ENCODE peak calls at places on chromosomes 16 and 17, in four cellular contexts. Y, N, Z and I are unnamed samples.

GRCh38 chr17:48856122-48856821 is 25.4 kb downstream of the CALCOCO2 start:
- DNase-seq in Y (no peak), N (no peak), Z (no peak), I (no peak)

GRCh38 chr17:33551075-33551474 is 258.0 kb upstream of the ASIC2 start:
- DNase-seq in Y (no peak), Z (no peak), N (no peak), I (no peak)

GRCh38 chr16:3131755-3132377 is 3.0 kb upstream of the ZNF213 start:
- DNase-seq in N (peak), Z (no peak), Y (no peak), I (no peak)

GRCh38 chr16:51268237-51268636 is 117.2 kb upstream of the SALL1 start:
- DNase-seq in Z (no peak), N (no peak), Y (no peak), I (no peak)

GRCh38 chr16:85753559-85753958 is 2.7 kb upstream of the C16orf74 start:
- DNase-seq in N (no peak), Y (no peak), Z (peak), I (no peak)

GRCh38 chr16:30761427-30761927 is 385 bp downstream of the CFAP119 start:
- DNase-seq in Y (no peak), N (no peak), Z (no peak), I (no peak)

GRCh38 chr16:17194190-17194780 is 276.5 kb downstream of the XYLT1 start:
- DNase-seq in N (peak), Z (peak), Y (peak), I (no peak)

GRCh38 chr16:22641030-22641671 is 130.5 kb downstream of the NPIPB5 start:
- DNase-seq in Z (no peak), N (peak), Y (no peak), I (no peak)

GRCh38 chr17:8470447-8471047 is 34.9 kb downstream of the NDEL1 start:
- DNase-seq in N (peak), Y (peak), Z (peak), I (no peak)

GRCh38 chr16:55249361-55249760 is 74.6 kb upstream of the IRX6 start:
- DNase-seq in Y (no peak), N (no peak), Z (no peak), I (no peak)

GRCh38 chr16:50152386-50152806 is 710 bp upstream of the TENT4B start:
- DNase-seq in Z (peak), Y (peak), N (peak), I (no peak)

GRCh38 chr16:11254913-11255736 is 879 bp downstream of the SOCS1 start:
- DNase-seq in Y (no peak), N (peak), Z (peak), I (no peak)

GRCh38 chr16:74556375-74556922 is 50.5 kb downstream of the GLG1 start:
- DNase-seq in N (peak), Z (no peak), Y (no peak), I (no peak)

GRCh38 chr17:74862108-74862901 is 2.6 kb upstream of the GRIN2C start:
- DNase-seq in Z (no peak), N (peak), Y (peak), I (no peak)

GRCh38 chr17:50908860-50909764 is 43.0 kb upstream of the TOB1 start:
- DNase-seq in N (no peak), Y (peak), Z (peak), I (no peak)

GRCh38 chr17:14205992-14206461 is 30.6 kb downstream of the CDRT15 start:
- DNase-seq in N (no peak), Y (peak), Z (peak), I (no peak)

GRCh38 chr16:6856578-6856977 is 476.1 kb upstream of the RBFOX1 start:
- DNase-seq in Y (no peak), N (no peak), Z (no peak), I (no peak)

GRCh38 chr17:21689604-21690003 is 2.7 kb upstream of the KCNJ18 start:
- DNase-seq in Y (no peak), Z (no peak), N (peak), I (peak)

GRCh38 chr16:4358831-4359561 is 7.9 kb upstream of the PAM16 start:
- DNase-seq in Y (peak), N (peak), Z (no peak), I (no peak)

GRCh38 chr17:80023261-80024205 is 12.1 kb downstream of the TBC1D16 start:
- DNase-seq in Y (no peak), N (no peak), Z (no peak), I (no peak)

GRCh38 chr17:77400445-77400870 is 259.7 kb downstream of the SEC14L1 start:
- DNase-seq in Z (no peak), Y (peak), N (no peak), I (no peak)

GRCh38 chr17:8875416-8875815 is 7.9 kb upstream of the PIK3R6 start:
- DNase-seq in Y (no peak), Z (no peak), N (no peak), I (no peak)

GRCh38 chr17:45233423-45233924 is 11.8 kb downstream of the FMNL1 start:
- DNase-seq in Y (no peak), N (no peak), Z (no peak), I (no peak)

GRCh38 chr16:89695086-89695874 is 6.2 kb downstream of the SPATA2L start:
- DNase-seq in Z (no peak), Y (no peak), N (no peak), I (no peak)

GRCh38 chr16:84144301-84144858 is 597 bp downstream of the HSDL1 start:
- DNase-seq in Y (peak), Z (peak), N (peak), I (no peak)

GRCh38 chr16:14280541-14280940 is 209.4 kb downstream of the MRTFB start:
- DNase-seq in Z (no peak), Y (no peak), N (no peak), I (no peak)

GRCh38 chr17:54968954-54969400 is 412 bp downstream of the STXBP4 start:
- DNase-seq in Y (peak), Z (peak), N (peak), I (no peak)

GRCh38 chr16:19389246-19389645 is 28.4 kb upstream of the TMC5 start:
- DNase-seq in Y (no peak), Z (peak), N (peak), I (no peak)

GRCh38 chr16:4370151-4370550 is 1.5 kb upstream of the VASN start:
- DNase-seq in N (no peak), Y (no peak), Z (no peak), I (no peak)

DNA sequence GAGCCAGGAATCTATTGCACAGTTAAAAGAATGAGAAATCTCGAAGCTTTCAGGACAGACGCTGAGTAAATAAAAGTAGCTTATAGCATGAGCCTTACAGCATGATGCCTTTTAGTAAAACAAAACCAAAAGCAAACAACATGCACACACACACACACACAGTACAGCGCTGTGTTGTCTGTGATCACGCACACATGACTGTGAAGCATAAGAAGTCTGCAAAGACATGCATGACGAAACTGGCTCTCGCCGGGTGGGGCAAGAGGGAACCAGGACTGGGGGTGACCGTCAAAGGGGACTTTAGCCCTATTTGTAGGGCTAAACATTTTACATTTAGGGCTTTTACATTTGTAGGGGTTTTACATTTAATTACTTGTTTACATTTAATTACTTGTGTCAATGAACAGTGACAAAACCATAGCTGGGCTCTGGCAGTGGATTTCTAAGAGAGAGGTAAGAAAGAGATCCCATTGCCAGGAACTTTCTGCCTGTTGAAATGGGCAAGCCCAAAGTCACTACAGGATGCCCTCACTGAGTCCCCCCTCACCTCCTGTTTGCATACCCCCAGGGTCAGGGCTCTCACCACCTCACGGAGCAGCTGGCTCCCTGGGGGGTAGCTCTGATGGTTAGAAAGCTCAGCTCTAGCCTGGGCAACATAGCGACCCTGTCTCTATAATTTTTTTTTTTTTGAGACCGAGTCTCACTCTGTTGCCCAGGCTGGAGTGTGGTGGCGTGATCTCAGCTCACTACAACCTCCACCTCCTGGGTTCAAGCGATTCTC is 2.0 kb upstream of the TNFRSF13B start:
- DNase-seq in Z (no peak), N (no peak), Y (no peak), I (no peak)
- H3K4me3 ChIP-seq in Z (no peak), N (no peak), Y (no peak), I (no peak)

GRCh38 chr16:23663918-23664317 is 14.8 kb upstream of the PLK1 start:
- DNase-seq in Z (no peak), N (no peak), Y (no peak), I (no peak)
- TF ChIP-seq CTCF in Z (no peak), N (no peak), Y (no peak), I (no peak)

DNA sequence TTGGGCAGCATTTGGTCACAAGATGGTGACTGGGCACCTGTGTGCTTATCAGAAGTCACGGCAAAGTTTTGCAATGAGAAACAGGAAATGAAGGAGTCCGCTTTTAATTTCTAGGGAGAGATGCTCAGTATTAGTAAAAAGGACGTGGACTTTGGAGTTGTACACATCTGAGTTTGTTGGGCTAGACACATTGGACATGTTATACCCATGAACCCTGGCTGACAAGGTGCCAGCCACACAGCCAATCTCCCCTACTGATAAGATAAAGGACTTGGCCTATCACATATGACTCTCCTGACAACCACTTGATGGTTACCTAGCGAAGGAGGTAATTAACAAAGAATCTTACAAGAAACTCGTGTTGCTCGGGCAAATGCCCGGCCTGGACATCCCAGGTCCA is 47.3 kb upstream of the LYRM9 start:
- DNase-seq in Y (no peak), N (no peak), Z (no peak), I (no peak)
- H3K4me3 ChIP-seq in Y (no peak), N (no peak), Z (no peak), I (no peak)

GRCh38 chr17:17844500-17844899 is 7.7 kb upstream of the SREBF1 start:
- DNase-seq in Y (no peak), N (no peak), Z (no peak), I (no peak)
- TF ChIP-seq CTCF in Y (no peak), N (no peak), Z (no peak), I (no peak)

GRCh38 chr16:79167893-79168292 is 432.6 kb downstream of the MAF start:
- DNase-seq in Z (no peak), N (no peak), Y (no peak), I (no peak)
- H3K4me3 ChIP-seq in Z (no peak), N (no peak), Y (no peak), I (no peak)